ENCODE peak calls at places on chromosomes 2 and 18, in five cellular contexts. One of them, this sample, is unnamed.

GRCh38 chr2:240205763-240206162 is 65.3 kb upstream of the OTOS start:
- DNase-seq in stimulated activated naive B cell treated with anti-CD40 and anti-IgM and Interleukin-4, amounts not matched to agents 10 μg/mL and 1 μg/mL and 100 μg/mL, for 72 hours: no peak
- DNase-seq in K562: no peak
- DNase-seq in frontal cortex: no peak
- DNase-seq in cardiac fibroblast: no peak
- DNase-seq in this sample: no peak

GRCh38 chr2:174606336-174606735 is 8.7 kb upstream of the WIPF1 start:
- DNase-seq in stimulated activated naive B cell treated with anti-CD40 and anti-IgM and Interleukin-4, amounts not matched to agents 10 μg/mL and 1 μg/mL and 100 μg/mL, for 72 hours: no peak
- DNase-seq in K562: no peak
- DNase-seq in frontal cortex: no peak
- DNase-seq in cardiac fibroblast: peak; percentile 91
- DNase-seq in this sample: no peak

GRCh38 chr18:48018806-48019295 is 88.4 kb upstream of the SMAD2 start:
- DNase-seq in stimulated activated naive B cell treated with anti-CD40 and anti-IgM and Interleukin-4, amounts not matched to agents 10 μg/mL and 1 μg/mL and 100 μg/mL, for 72 hours: no peak
- DNase-seq in K562: no peak
- DNase-seq in frontal cortex: no peak
- DNase-seq in cardiac fibroblast: no peak
- DNase-seq in this sample: no peak

GRCh38 chr2:240646061-240646899 is 21.0 kb downstream of the GPR35 start:
- DNase-seq in stimulated activated naive B cell treated with anti-CD40 and anti-IgM and Interleukin-4, amounts not matched to agents 10 μg/mL and 1 μg/mL and 100 μg/mL, for 72 hours: no peak
- DNase-seq in K562: no peak
- DNase-seq in frontal cortex: no peak
- DNase-seq in cardiac fibroblast: no peak
- DNase-seq in this sample: no peak

GRCh38 chr2:224166661-224167060 is 127.6 kb upstream of the SERPINE2 start:
- DNase-seq in stimulated activated naive B cell treated with anti-CD40 and anti-IgM and Interleukin-4, amounts not matched to agents 10 μg/mL and 1 μg/mL and 100 μg/mL, for 72 hours: no peak
- DNase-seq in K562: no peak
- DNase-seq in frontal cortex: no peak
- DNase-seq in cardiac fibroblast: no peak
- DNase-seq in this sample: no peak

GRCh38 chr2:211745295-211746097 is 793.1 kb downstream of the ERBB4 start:
- DNase-seq in stimulated activated naive B cell treated with anti-CD40 and anti-IgM and Interleukin-4, amounts not matched to agents 10 μg/mL and 1 μg/mL and 100 μg/mL, for 72 hours: peak; percentile 23
- DNase-seq in K562: peak; percentile 33
- DNase-seq in frontal cortex: peak; percentile 15
- DNase-seq in cardiac fibroblast: peak; percentile 73
- DNase-seq in this sample: no peak

GRCh38 chr2:8244634-8245033 is 437.2 kb upstream of the ID2 start:
- DNase-seq in stimulated activated naive B cell treated with anti-CD40 and anti-IgM and Interleukin-4, amounts not matched to agents 10 μg/mL and 1 μg/mL and 100 μg/mL, for 72 hours: no peak
- DNase-seq in K562: peak; percentile 2
- DNase-seq in frontal cortex: no peak
- DNase-seq in cardiac fibroblast: no peak
- DNase-seq in this sample: no peak

GRCh38 chr2:27375513-27376099 is 4.9 kb downstream of the ZNF513 start:
- DNase-seq in stimulated activated naive B cell treated with anti-CD40 and anti-IgM and Interleukin-4, amounts not matched to agents 10 μg/mL and 1 μg/mL and 100 μg/mL, for 72 hours: no peak
- DNase-seq in K562: no peak
- DNase-seq in frontal cortex: no peak
- DNase-seq in cardiac fibroblast: no peak
- DNase-seq in this sample: no peak

GRCh38 chr2:231398585-231398984 is 3.1 kb downstream of the B3GNT7 start:
- DNase-seq in stimulated activated naive B cell treated with anti-CD40 and anti-IgM and Interleukin-4, amounts not matched to agents 10 μg/mL and 1 μg/mL and 100 μg/mL, for 72 hours: no peak
- DNase-seq in K562: no peak
- DNase-seq in frontal cortex: no peak
- DNase-seq in cardiac fibroblast: no peak
- DNase-seq in this sample: no peak

GRCh38 chr18:74661690-74662089 is 64.0 kb downstream of the ZNF407 start:
- DNase-seq in stimulated activated naive B cell treated with anti-CD40 and anti-IgM and Interleukin-4, amounts not matched to agents 10 μg/mL and 1 μg/mL and 100 μg/mL, for 72 hours: no peak
- DNase-seq in K562: no peak
- DNase-seq in frontal cortex: no peak
- DNase-seq in cardiac fibroblast: no peak
- DNase-seq in this sample: no peak

GRCh38 chr2:240383871-240384700 is 51.4 kb upstream of the GPC1 start:
- DNase-seq in stimulated activated naive B cell treated with anti-CD40 and anti-IgM and Interleukin-4, amounts not matched to agents 10 μg/mL and 1 μg/mL and 100 μg/mL, for 72 hours: no peak
- DNase-seq in K562: no peak
- DNase-seq in frontal cortex: no peak
- DNase-seq in cardiac fibroblast: no peak
- DNase-seq in this sample: no peak

GRCh38 chr18:5414546-5414945 is 119.0 kb upstream of the ZBTB14 start:
- DNase-seq in stimulated activated naive B cell treated with anti-CD40 and anti-IgM and Interleukin-4, amounts not matched to agents 10 μg/mL and 1 μg/mL and 100 μg/mL, for 72 hours: no peak
- DNase-seq in K562: no peak
- DNase-seq in frontal cortex: peak; percentile 8
- DNase-seq in cardiac fibroblast: no peak
- DNase-seq in this sample: no peak

GRCh38 chr2:131045286-131045924 is 47.9 kb downstream of the FAM168B start:
- DNase-seq in stimulated activated naive B cell treated with anti-CD40 and anti-IgM and Interleukin-4, amounts not matched to agents 10 μg/mL and 1 μg/mL and 100 μg/mL, for 72 hours: no peak
- DNase-seq in K562: no peak
- DNase-seq in frontal cortex: no peak
- DNase-seq in cardiac fibroblast: no peak
- DNase-seq in this sample: no peak

GRCh38 chr2:31334311-31335026 is 80.1 kb downstream of the XDH start:
- DNase-seq in stimulated activated naive B cell treated with anti-CD40 and anti-IgM and Interleukin-4, amounts not matched to agents 10 μg/mL and 1 μg/mL and 100 μg/mL, for 72 hours: no peak
- DNase-seq in K562: no peak
- DNase-seq in frontal cortex: no peak
- DNase-seq in cardiac fibroblast: peak; percentile 8
- DNase-seq in this sample: no peak

GRCh38 chr18:45834303-45834702 is 8.8 kb downstream of the SIGLEC15 start:
- DNase-seq in stimulated activated naive B cell treated with anti-CD40 and anti-IgM and Interleukin-4, amounts not matched to agents 10 μg/mL and 1 μg/mL and 100 μg/mL, for 72 hours: no peak
- DNase-seq in K562: no peak
- DNase-seq in frontal cortex: no peak
- DNase-seq in cardiac fibroblast: no peak
- DNase-seq in this sample: no peak

GRCh38 chr2:29420484-29420883 is 305.3 kb downstream of the CLIP4 start:
- DNase-seq in stimulated activated naive B cell treated with anti-CD40 and anti-IgM and Interleukin-4, amounts not matched to agents 10 μg/mL and 1 μg/mL and 100 μg/mL, for 72 hours: no peak
- DNase-seq in K562: no peak
- DNase-seq in frontal cortex: no peak
- DNase-seq in cardiac fibroblast: no peak
- DNase-seq in this sample: no peak

GRCh38 chr2:202510911-202511310 is 123.9 kb upstream of the FAM117B start:
- DNase-seq in stimulated activated naive B cell treated with anti-CD40 and anti-IgM and Interleukin-4, amounts not matched to agents 10 μg/mL and 1 μg/mL and 100 μg/mL, for 72 hours: no peak
- DNase-seq in K562: no peak
- DNase-seq in frontal cortex: no peak
- DNase-seq in cardiac fibroblast: peak; percentile 79
- DNase-seq in this sample: no peak

GRCh38 chr2:202050652-202051051 is 17.0 kb downstream of the FZD7 start:
- DNase-seq in stimulated activated naive B cell treated with anti-CD40 and anti-IgM and Interleukin-4, amounts not matched to agents 10 μg/mL and 1 μg/mL and 100 μg/mL, for 72 hours: no peak
- DNase-seq in K562: no peak
- DNase-seq in frontal cortex: no peak
- DNase-seq in cardiac fibroblast: no peak
- DNase-seq in this sample: no peak

GRCh38 chr18:48326901-48327675 is 82.1 kb downstream of the ZBTB7C start:
- DNase-seq in stimulated activated naive B cell treated with anti-CD40 and anti-IgM and Interleukin-4, amounts not matched to agents 10 μg/mL and 1 μg/mL and 100 μg/mL, for 72 hours: no peak
- DNase-seq in K562: no peak
- DNase-seq in frontal cortex: no peak
- DNase-seq in cardiac fibroblast: peak; percentile 54
- DNase-seq in this sample: no peak

GRCh38 chr2:163667064-163667887 is 68.5 kb downstream of the FIGN start:
- DNase-seq in stimulated activated naive B cell treated with anti-CD40 and anti-IgM and Interleukin-4, amounts not matched to agents 10 μg/mL and 1 μg/mL and 100 μg/mL, for 72 hours: no peak
- DNase-seq in K562: no peak
- DNase-seq in frontal cortex: no peak
- DNase-seq in cardiac fibroblast: peak; percentile 95
- DNase-seq in this sample: peak; percentile 9

GRCh38 chr2:241066171-241066892 is 35.8 kb downstream of the MTERF4 start:
- DNase-seq in stimulated activated naive B cell treated with anti-CD40 and anti-IgM and Interleukin-4, amounts not matched to agents 10 μg/mL and 1 μg/mL and 100 μg/mL, for 72 hours: no peak
- DNase-seq in K562: no peak
- DNase-seq in frontal cortex: no peak
- DNase-seq in cardiac fibroblast: no peak
- DNase-seq in this sample: no peak

GRCh38 chr2:218658671-218659257 is 659 bp downstream of the ZNF142 start:
- DNase-seq in stimulated activated naive B cell treated with anti-CD40 and anti-IgM and Interleukin-4, amounts not matched to agents 10 μg/mL and 1 μg/mL and 100 μg/mL, for 72 hours: peak; percentile 42
- DNase-seq in K562: peak; percentile 77
- DNase-seq in frontal cortex: no peak
- DNase-seq in cardiac fibroblast: peak; percentile 50
- DNase-seq in this sample: peak; percentile 47

GRCh38 chr2:192013211-192013610 is 166.3 kb upstream of the CAVIN2 start:
- DNase-seq in stimulated activated naive B cell treated with anti-CD40 and anti-IgM and Interleukin-4, amounts not matched to agents 10 μg/mL and 1 μg/mL and 100 μg/mL, for 72 hours: no peak
- DNase-seq in K562: no peak
- DNase-seq in frontal cortex: no peak
- DNase-seq in cardiac fibroblast: no peak
- DNase-seq in this sample: no peak

GRCh38 chr2:45443012-45443411 is 168.1 kb downstream of the SRBD1 start:
- DNase-seq in stimulated activated naive B cell treated with anti-CD40 and anti-IgM and Interleukin-4, amounts not matched to agents 10 μg/mL and 1 μg/mL and 100 μg/mL, for 72 hours: no peak
- DNase-seq in K562: no peak
- DNase-seq in frontal cortex: no peak
- DNase-seq in cardiac fibroblast: no peak
- DNase-seq in this sample: no peak

GRCh38 chr2:131105950-131106801 is 1.0 kb downstream of the PLEKHB2 start:
- DNase-seq in stimulated activated naive B cell treated with anti-CD40 and anti-IgM and Interleukin-4, amounts not matched to agents 10 μg/mL and 1 μg/mL and 100 μg/mL, for 72 hours: peak; percentile 20
- DNase-seq in K562: peak; percentile 58
- DNase-seq in frontal cortex: no peak
- DNase-seq in cardiac fibroblast: peak; percentile 69
- DNase-seq in this sample: no peak

GRCh38 chr2:42087137-42087856 is 39.5 kb downstream of the PKDCC start:
- DNase-seq in stimulated activated naive B cell treated with anti-CD40 and anti-IgM and Interleukin-4, amounts not matched to agents 10 μg/mL and 1 μg/mL and 100 μg/mL, for 72 hours: no peak
- DNase-seq in K562: no peak
- DNase-seq in frontal cortex: no peak
- DNase-seq in cardiac fibroblast: no peak
- DNase-seq in this sample: no peak

GRCh38 chr2:181231886-181232644 is 225.1 kb upstream of the ITGA4 start:
- DNase-seq in stimulated activated naive B cell treated with anti-CD40 and anti-IgM and Interleukin-4, amounts not matched to agents 10 μg/mL and 1 μg/mL and 100 μg/mL, for 72 hours: no peak
- DNase-seq in K562: no peak
- DNase-seq in frontal cortex: no peak
- DNase-seq in cardiac fibroblast: peak; percentile 42
- DNase-seq in this sample: no peak

GRCh38 chr18:67092141-67092540 is 424.4 kb downstream of the DSEL start:
- DNase-seq in stimulated activated naive B cell treated with anti-CD40 and anti-IgM and Interleukin-4, amounts not matched to agents 10 μg/mL and 1 μg/mL and 100 μg/mL, for 72 hours: no peak
- DNase-seq in K562: no peak
- DNase-seq in frontal cortex: no peak
- DNase-seq in cardiac fibroblast: no peak
- DNase-seq in this sample: no peak

GRCh38 chr18:12028674-12029073 is 47.4 kb downstream of the IMPA2 start:
- DNase-seq in stimulated activated naive B cell treated with anti-CD40 and anti-IgM and Interleukin-4, amounts not matched to agents 10 μg/mL and 1 μg/mL and 100 μg/mL, for 72 hours: no peak
- DNase-seq in K562: no peak
- DNase-seq in frontal cortex: no peak
- DNase-seq in cardiac fibroblast: no peak
- DNase-seq in this sample: no peak

GRCh38 chr18:72041313-72042032 is 502.7 kb downstream of the CBLN2 start:
- DNase-seq in stimulated activated naive B cell treated with anti-CD40 and anti-IgM and Interleukin-4, amounts not matched to agents 10 μg/mL and 1 μg/mL and 100 μg/mL, for 72 hours: no peak
- DNase-seq in K562: no peak
- DNase-seq in frontal cortex: no peak
- DNase-seq in cardiac fibroblast: no peak
- DNase-seq in this sample: no peak

GRCh38 chr2:14422426-14422825 is 210.1 kb upstream of the LRATD1 start:
- DNase-seq in stimulated activated naive B cell treated with anti-CD40 and anti-IgM and Interleukin-4, amounts not matched to agents 10 μg/mL and 1 μg/mL and 100 μg/mL, for 72 hours: no peak
- DNase-seq in K562: no peak
- DNase-seq in frontal cortex: no peak
- DNase-seq in cardiac fibroblast: no peak
- DNase-seq in this sample: no peak

GRCh38 chr2:84832772-84833461 is 48.0 kb downstream of the TRABD2A start:
- DNase-seq in stimulated activated naive B cell treated with anti-CD40 and anti-IgM and Interleukin-4, amounts not matched to agents 10 μg/mL and 1 μg/mL and 100 μg/mL, for 72 hours: peak; percentile 43
- DNase-seq in K562: no peak
- DNase-seq in frontal cortex: no peak
- DNase-seq in cardiac fibroblast: no peak
- DNase-seq in this sample: no peak